ENCODE peak calls at places on chromosomes 1 and 21, in eight cellular contexts. O, I, H, T, P, G, A and S are unnamed samples.

GRCh38 chr1:3598051-3598471 is 13.2 kb downstream of the MEGF6 start:
- DNase-seq in O (no peak), I (no peak), H (peak), T (peak), P (no peak), G (no peak), A (no peak), S (peak)

GRCh38 chr1:25519624-25520023 is 23.8 kb upstream of the LDLRAP1 start:
- DNase-seq in O (peak), I (no peak), H (no peak), T (peak), P (no peak), G (peak), A (no peak), S (no peak)

GRCh38 chr1:48202030-48202752 is 20.3 kb upstream of the SLC5A9 start:
- DNase-seq in O (peak), I (no peak), H (peak), T (peak), P (peak), G (peak), A (peak), S (peak)

GRCh38 chr1:17279001-17279830 is 28.8 kb upstream of the PADI4 start:
- DNase-seq in O (no peak), I (no peak), H (no peak), T (no peak), P (no peak), G (no peak), A (no peak), S (no peak)

GRCh38 chr1:108190686-108191416 is 9.3 kb downstream of the SLC25A24 start:
- DNase-seq in O (no peak), I (no peak), H (no peak), T (no peak), P (no peak), G (no peak), A (no peak), S (no peak)

GRCh38 chr1:19049798-19050197 is 93.3 kb upstream of the IFFO2 start:
- DNase-seq in O (no peak), I (no peak), H (no peak), T (no peak), P (no peak), G (peak), A (no peak), S (no peak)

GRCh38 chr1:103248417-103249102 is 140.2 kb upstream of the COL11A1 start:
- DNase-seq in O (no peak), I (no peak), H (no peak), T (no peak), P (no peak), G (no peak), A (no peak), S (no peak)

GRCh38 chr1:223137402-223138100 is 5.5 kb downstream of the TLR5 start:
- DNase-seq in O (peak), I (no peak), H (peak), T (no peak), P (peak), G (no peak), A (no peak), S (no peak)

GRCh38 chr1:3856923-3857790 is at the start of the genes CEP104 and DFFB:
- DNase-seq in O (peak), I (peak), H (peak), T (peak), P (peak), G (peak), A (peak), S (peak)

GRCh38 chr1:38028671-38029070 is 16.1 kb downstream of the UTP11 start:
- DNase-seq in O (no peak), I (no peak), H (no peak), T (peak), P (no peak), G (no peak), A (peak), S (peak)

GRCh38 chr21:35563885-35564451 is 496.4 kb downstream of the SETD4 start:
- DNase-seq in O (peak), I (no peak), H (no peak), T (peak), P (peak), G (peak), A (no peak), S (no peak)

GRCh38 chr1:89823679-89824292 is 3.0 kb downstream of the LRRC8D start:
- DNase-seq in O (no peak), I (no peak), H (no peak), T (no peak), P (no peak), G (no peak), A (no peak), S (no peak)

GRCh38 chr1:98981917-98982513 is 22.6 kb downstream of the PLPPR5 start:
- DNase-seq in O (peak), I (no peak), H (peak), T (no peak), P (no peak), G (no peak), A (no peak), S (no peak)

GRCh38 chr1:202861420-202862121 is 27.4 kb downstream of the RABIF start:
- DNase-seq in O (peak), I (no peak), H (peak), T (peak), P (peak), G (peak), A (peak), S (peak)
- TF ChIP-seq CTCF in O (no peak), I (no peak), H (no peak), T (no peak), P (no peak), G (no peak), A (no peak), S (no peak)

GRCh38 chr1:44500181-44501021 is 95.3 kb downstream of the RNF220 start:
- DNase-seq in O (peak), I (no peak), H (no peak), T (no peak), P (no peak), G (peak), A (no peak), S (no peak)
- TF ChIP-seq CTCF in O (peak), I (no peak), H (no peak), T (no peak), P (peak), G (peak), A (no peak), S (no peak)

DNA sequence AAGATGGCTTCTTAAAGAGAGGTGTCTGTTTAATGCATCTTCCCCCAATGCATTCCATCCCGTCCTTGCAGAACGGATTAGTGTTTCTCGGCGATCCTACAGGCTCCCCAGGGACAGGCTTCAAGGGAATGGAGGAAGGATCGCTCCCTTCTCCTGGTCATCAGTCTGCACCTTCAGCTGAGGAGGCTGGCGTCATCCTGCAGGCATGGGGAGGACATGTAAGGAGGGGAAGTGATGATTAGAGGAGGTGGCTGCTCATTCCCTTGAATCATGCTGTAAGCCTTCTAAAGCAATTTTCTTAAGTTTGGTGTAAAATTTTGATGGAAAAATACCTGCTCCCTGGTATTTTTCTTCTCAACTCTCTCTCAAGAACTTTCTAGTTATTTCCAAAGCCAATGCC is 603.6 kb downstream of the NPHP4 start:
- DNase-seq in O (no peak), I (no peak), H (no peak), T (no peak), P (no peak), G (no peak), A (no peak), S (no peak)
- TF ChIP-seq CTCF in O (no peak), I (no peak), H (no peak), T (no peak), P (no peak), G (no peak), A (no peak), S (no peak)

DNA sequence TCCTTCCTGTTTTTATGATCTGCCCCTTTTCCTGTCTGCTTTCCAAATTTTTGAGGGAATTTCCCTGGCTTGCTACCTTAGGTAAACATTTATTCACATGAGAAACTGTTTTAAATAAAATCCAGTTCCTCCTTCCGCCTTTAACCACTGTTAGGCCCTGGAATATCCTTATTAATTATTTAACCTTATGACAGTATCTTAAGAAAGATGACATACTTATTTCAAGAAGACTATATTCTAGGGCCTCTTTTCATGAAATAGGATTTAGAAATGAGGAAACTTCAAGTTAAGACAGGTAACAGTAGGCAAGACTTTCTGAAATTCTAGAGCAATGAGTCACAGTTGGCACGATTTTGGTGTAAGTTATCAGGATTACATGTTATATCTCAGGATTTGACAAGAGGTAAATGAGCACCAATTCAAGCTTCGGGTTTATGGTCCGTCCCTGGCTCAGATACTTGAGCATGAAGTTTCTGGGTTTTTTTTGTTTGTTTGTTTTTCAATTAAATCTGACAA is 2.0 kb upstream of the TNFSF18 start:
- DNase-seq in O (no peak), I (no peak), H (peak), T (no peak), P (no peak), G (no peak), A (no peak), S (no peak)
- TF ChIP-seq CTCF in O (no peak), I (no peak), H (no peak), T (no peak), P (no peak), G (no peak), A (no peak), S (no peak)

GRCh38 chr1:203508463-203508862 is 14.5 kb downstream of the OPTC start:
- DNase-seq in O (no peak), I (no peak), H (no peak), T (no peak), P (no peak), G (no peak), A (no peak), S (no peak)
- TF ChIP-seq CTCF in O (no peak), I (no peak), H (no peak), T (no peak), P (no peak), G (peak), A (no peak), S (no peak)

DNA sequence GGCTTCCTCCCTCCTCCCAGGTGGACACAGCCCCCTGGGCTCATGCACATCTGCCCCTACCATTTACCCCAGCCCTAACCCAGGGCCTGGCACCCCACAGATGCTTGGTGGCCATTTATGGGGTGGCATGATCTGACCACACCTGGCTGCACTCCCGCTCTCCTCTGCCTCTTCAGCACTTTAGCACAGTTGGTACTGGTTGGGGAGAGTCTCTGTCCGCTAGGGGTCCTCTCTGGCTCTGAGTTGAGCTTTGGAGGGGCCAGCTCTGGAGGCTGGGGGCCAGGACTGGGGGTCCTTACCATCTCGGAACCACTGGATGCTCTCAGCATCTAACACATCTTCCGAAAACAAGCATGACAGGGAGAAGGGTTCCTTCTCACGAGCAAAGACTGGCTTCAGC is 17.4 kb downstream of the MYOM3 start:
- DNase-seq in O (no peak), I (no peak), H (no peak), T (no peak), P (no peak), G (no peak), A (no peak), S (no peak)
- TF ChIP-seq CTCF in O (no peak), I (no peak), H (no peak), T (no peak), P (no peak), G (peak), A (no peak), S (no peak)

DNA sequence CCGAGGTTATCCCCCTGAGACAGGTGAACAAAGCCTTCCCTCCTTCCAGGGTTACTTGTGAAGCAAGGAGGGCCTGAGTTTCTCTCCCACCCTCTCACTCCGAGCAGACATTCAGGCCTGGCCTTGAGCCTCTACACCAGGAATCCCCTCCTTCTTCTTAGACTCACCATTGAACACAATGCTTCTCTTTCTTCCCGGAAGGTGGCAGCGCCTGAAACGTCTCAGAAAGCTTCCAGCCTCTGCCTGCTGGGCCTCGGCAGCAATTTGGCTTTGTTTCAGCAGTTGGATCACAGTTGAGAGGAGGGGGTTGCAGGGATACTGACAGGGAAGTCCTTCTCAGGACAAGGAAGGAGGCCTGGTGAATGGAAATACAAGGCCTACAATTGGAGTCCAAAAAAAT is 6.3 kb downstream of the CLDN8 start:
- DNase-seq in O (no peak), I (no peak), H (no peak), T (no peak), P (no peak), G (no peak), A (no peak), S (no peak)
- TF ChIP-seq CTCF in O (no peak), I (no peak), H (no peak), T (no peak), P (no peak), G (peak), A (no peak), S (no peak)

DNA sequence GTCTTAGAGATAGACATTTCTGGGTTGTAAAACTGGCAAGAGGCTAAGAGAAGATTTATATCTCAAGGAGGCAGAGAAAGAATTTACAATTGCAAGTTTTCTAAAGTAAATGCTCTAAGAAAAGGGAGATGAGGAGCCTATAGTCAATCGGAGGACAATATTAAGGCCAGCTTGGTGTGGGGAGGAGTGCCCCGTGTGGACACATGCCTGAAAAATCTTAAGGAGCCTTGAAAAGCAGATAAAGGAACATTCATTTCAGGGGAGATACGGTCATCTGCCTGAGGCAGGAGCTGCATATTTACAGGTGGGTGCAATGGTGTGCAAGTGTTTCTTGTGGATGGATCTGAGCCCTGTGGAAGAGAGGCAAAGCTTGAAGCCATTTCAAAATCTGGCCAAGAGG is 25.6 kb downstream of the FCRL2 start:
- DNase-seq in O (no peak), I (no peak), H (no peak), T (no peak), P (no peak), G (no peak), A (no peak), S (no peak)
- TF ChIP-seq CTCF in O (no peak), I (peak), H (no peak), T (no peak), P (no peak), G (no peak), A (no peak), S (no peak)